ENCODE peak calls at places on chromosomes 2 and 18, in nine cellular contexts. U is body of pancreas, M is heart left ventricle, W is OCI-LY7, X is neural progenitor cell, L is gastrocnemius medialis, Z is fibroblast of lung, H is MM.1S, Y is IMR-90. J is an unnamed sample.
A peak's percentile ranks its signal among the peaks of the same experiment; 100 is the strongest.

GRCh38 chr2:18788590-18788989 is 199.2 kb upstream of the NT5C1B start:
- DNase-seq in X (no peak), U (peak; percentile 45), Y (peak; percentile 14), Z (peak; percentile 76), H (no peak), W (no peak), L (no peak), M (peak; percentile 69), J (peak; percentile 9)

GRCh38 chr2:39118786-39119499 is 1.9 kb downstream of the SOS1 start:
- DNase-seq in L (no peak), Z (peak; percentile 34), W (peak; percentile 72), M (no peak), H (peak; percentile 37), Y (no peak), X (no peak), U (no peak), J (peak; percentile 32)

GRCh38 chr2:26672112-26672817 is 20.3 kb upstream of the KCNK3 start:
- DNase-seq in X (no peak), Z (no peak), U (no peak), Y (no peak), L (no peak), M (no peak), W (no peak), H (no peak), J (no peak)

GRCh38 chr2:219001577-219002394 is 8.6 kb upstream of the CRYBA2 start:
- DNase-seq in Y (no peak), W (no peak), L (no peak), Z (no peak), H (peak; percentile 52), U (peak; percentile 99), M (no peak), X (peak; percentile 39), J (no peak)

GRCh38 chr18:49052891-49053644 is 102.3 kb upstream of the SMAD7 start:
- DNase-seq in L (no peak), M (no peak), H (no peak), W (no peak), U (no peak), X (no peak), Y (peak; percentile 97), Z (peak; percentile 68), J (peak; percentile 57)

GRCh38 chr2:30927561-30928075 is 120.4 kb upstream of the CAPN13 start:
- DNase-seq in M (no peak), L (no peak), Y (no peak), H (no peak), U (no peak), Z (no peak), X (no peak), W (no peak), J (no peak)

GRCh38 chr2:69753659-69754350 is 11.9 kb downstream of the ANXA4 start:
- DNase-seq in H (no peak), W (no peak), Y (no peak), X (no peak), L (no peak), U (no peak), Z (no peak), M (no peak), J (no peak)

GRCh38 chr2:27198627-27199026 is 13.2 kb upstream of the ATRAID start:
- DNase-seq in M (no peak), U (no peak), Y (no peak), W (no peak), H (no peak), L (no peak), X (no peak), Z (no peak), J (no peak)

GRCh38 chr2:223457301-223457700 is 144.9 kb downstream of the SCG2 start:
- DNase-seq in L (no peak), Y (no peak), U (no peak), W (no peak), H (no peak), M (no peak), X (no peak), Z (peak; percentile 36), J (no peak)

GRCh38 chr2:223464071-223464470 is 138.1 kb downstream of the SCG2 start:
- DNase-seq in X (no peak), H (no peak), W (no peak), Z (peak; percentile 49), U (no peak), L (no peak), Y (peak; percentile 24), M (no peak), J (no peak)

GRCh38 chr2:223465793-223466192 is 136.4 kb downstream of the SCG2 start:
- DNase-seq in H (no peak), X (no peak), Y (peak; percentile 96), L (peak; percentile 64), M (peak; percentile 82), W (no peak), Z (peak; percentile 99), U (peak; percentile 32), J (peak; percentile 86)

GRCh38 chr2:223459328-223459939 is 142.7 kb downstream of the SCG2 start:
- DNase-seq in Y (peak; percentile 44), U (no peak), Z (peak; percentile 67), M (no peak), H (no peak), L (no peak), X (peak; percentile 36), W (peak; percentile 37), J (peak; percentile 59)

GRCh38 chr2:223460774-223461211 is 141.4 kb downstream of the SCG2 start:
- DNase-seq in U (no peak), Y (peak; percentile 82), W (no peak), H (no peak), L (no peak), X (no peak), Z (peak; percentile 64), M (no peak), J (peak; percentile 75)
- H3K4me1 ChIP-seq in U (no peaks in the 10 kb centered on the region), Y (peaks cover 7% of the 10 kb centered on the region), W (no peaks in the 10 kb centered on the region), H (no peaks in the 10 kb centered on the region), L (no peaks in the 10 kb centered on the region), X (no peaks in the 10 kb centered on the region), Z (peaks cover 5% of the 10 kb centered on the region), M (peaks cover 4% of the 10 kb centered on the region), J (peaks cover 11% of the 10 kb centered on the region)

DNA sequence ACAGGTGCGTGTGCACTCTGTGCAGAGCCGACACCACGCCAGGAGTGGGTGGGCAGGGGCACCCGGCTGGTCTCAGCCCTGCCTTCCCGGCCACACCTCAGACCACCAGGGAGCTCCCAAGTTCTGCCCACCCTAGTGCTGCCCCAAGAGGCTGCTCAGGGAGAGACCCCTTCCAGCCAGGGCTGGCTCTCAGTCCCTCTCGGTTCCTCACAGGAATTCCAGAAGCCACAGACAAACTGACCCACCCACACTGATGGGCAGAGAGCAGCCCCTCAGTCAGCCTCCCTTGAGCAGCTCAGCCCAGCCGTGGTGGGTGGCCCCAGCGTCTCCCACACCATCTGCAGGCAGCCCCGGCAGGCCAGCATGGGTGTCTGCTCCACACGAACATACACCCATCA is 33.8 kb downstream of the GPC1 start:
- DNase-seq in U (no peak), Y (no peak), X (peak; percentile 24), Z (no peak), W (no peak), L (peak; percentile 1), M (peak; percentile 12), H (no peak), J (no peak)
- TF ChIP-seq CTCF in U (no peak), Y (peak; percentile 4), X (peak; percentile 23), Z (no peak), W (no peak), L (no peak), M (no peak), H (no peak), J (no peak)

GRCh38 chr2:20210462-20210861 is 14.5 kb downstream of the SDC1 start:
- DNase-seq in L (no peak), Z (no peak), H (no peak), U (no peak), Y (no peak), W (no peak), X (no peak), M (no peak), J (no peak)

GRCh38 chr2:20211860-20212458 is 13.0 kb downstream of the SDC1 start:
- DNase-seq in L (no peak), Y (no peak), W (no peak), M (no peak), X (no peak), U (no peak), Z (no peak), H (no peak), J (no peak)

GRCh38 chr2:20208487-20208882 is 16.4 kb downstream of the SDC1 start:
- DNase-seq in H (peak; percentile 91), X (no peak), Z (no peak), L (no peak), U (no peak), M (no peak), Y (no peak), W (peak; percentile 27), J (no peak)

GRCh38 chr2:20211420-20211819 is 13.5 kb downstream of the SDC1 start:
- DNase-seq in X (no peak), L (no peak), Z (no peak), U (no peak), M (no peak), H (no peak), Y (no peak), W (no peak), J (no peak)

DNA sequence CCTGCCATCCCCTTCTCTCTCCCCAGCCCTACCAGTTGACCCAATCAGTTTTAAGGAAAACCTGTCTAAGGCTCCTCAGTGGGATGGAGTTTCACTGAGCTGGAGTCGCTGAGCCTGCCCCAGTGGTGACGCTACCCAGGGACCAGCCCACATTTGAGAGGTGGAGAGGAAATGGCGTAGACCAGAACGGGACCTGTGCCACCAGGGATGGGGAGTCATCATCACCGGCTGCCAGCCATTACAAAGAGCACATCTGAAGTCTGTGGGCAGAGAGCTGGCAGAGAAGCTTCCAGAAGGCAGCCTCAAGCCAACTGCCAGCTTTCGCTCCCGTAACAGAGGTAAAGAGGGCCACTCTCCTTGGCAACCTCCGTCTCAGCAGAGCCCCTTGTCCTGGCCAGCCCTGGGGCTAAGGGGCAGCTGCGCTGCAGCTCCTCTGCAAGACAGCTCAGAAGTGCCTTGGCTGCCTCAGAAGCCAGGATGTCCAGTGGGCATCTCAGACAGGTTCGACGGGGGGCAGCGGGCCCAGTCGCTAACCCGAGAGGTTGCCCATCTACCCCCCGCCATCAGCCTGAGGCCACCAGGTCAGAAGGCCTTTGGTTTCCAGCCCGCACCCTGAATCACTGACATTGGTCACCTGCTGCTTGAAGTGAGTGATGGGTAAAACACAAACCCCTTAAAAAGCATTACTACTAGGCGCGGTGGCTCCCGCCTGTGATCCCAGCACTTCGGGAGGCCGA is 15.4 kb downstream of the SDC1 start:
- DNase-seq in W (no peak), Z (no peak), U (no peak), H (peak; percentile 38), X (no peak), L (no peak), Y (no peak), M (no peak), J (no peak)
- H3K4me1 ChIP-seq in W (peaks cover 38% of the 10 kb centered on the region), Z (peaks cover 2% of the 10 kb centered on the region), U (peaks cover 45% of the 10 kb centered on the region), H (peaks cover 92% of the 10 kb centered on the region), X (peaks cover 12% of the 10 kb centered on the region), L (no peaks in the 10 kb centered on the region), Y (peaks cover 16% of the 10 kb centered on the region), M (no peaks in the 10 kb centered on the region), J (peaks cover 22% of the 10 kb centered on the region)

GRCh38 chr2:57207191-57207590 is 839.4 kb upstream of the VRK2 start:
- DNase-seq in X (no peak), L (no peak), W (no peak), U (no peak), H (no peak), M (no peak), Z (peak; percentile 66), Y (no peak), J (no peak)

GRCh38 chr2:57209799-57210198 is 836.8 kb upstream of the VRK2 start:
- DNase-seq in U (no peak), X (peak; percentile 54), Y (no peak), M (no peak), W (no peak), Z (no peak), H (no peak), L (no peak), J (no peak)

GRCh38 chr2:57199663-57200062 is 846.9 kb upstream of the VRK2 start:
- DNase-seq in M (no peak), Z (no peak), W (no peak), U (no peak), X (no peak), L (no peak), H (no peak), Y (no peak), J (no peak)

GRCh38 chr2:57205241-57205640 is 841.4 kb upstream of the VRK2 start:
- DNase-seq in M (no peak), Y (no peak), H (no peak), U (no peak), W (no peak), Z (no peak), X (no peak), L (no peak), J (no peak)

GRCh38 chr2:57204364-57204763 is 842.2 kb upstream of the VRK2 start:
- DNase-seq in U (no peak), W (no peak), Y (no peak), Z (no peak), M (no peak), H (no peak), X (peak; percentile 6), L (no peak), J (no peak)
- TF ChIP-seq CTCF in U (no peak), W (no peak), Y (no peak), Z (no peak), M (no peak), H (no peak), X (no peak), L (no peak), J (no peak)